ENCODE peak calls at places on chromosome 9, in nine cellular contexts. One of them, this sample, is unnamed.

GRCh38 chr9:135926402-135927194 is 19.3 kb upstream of the CAMSAP1 start:
- DNase-seq in fibroblast of pulmonary artery: peak; percentile 49
- DNase-seq in GM13977: no peak
- DNase-seq in Panc1: peak; percentile 57
- DNase-seq in mucosa of descending colon: no peak
- DNase-seq in activated B cell treated with CpG ODN at 0.5 μM for 24 hours: no peak
- DNase-seq in B cell: no peak
- DNase-seq in OCI-LY7: no peak
- DNase-seq in foreskin fibroblast: peak; percentile 57
- DNase-seq in this sample: peak; percentile 51

GRCh38 chr9:131804826-131805225 is 65.0 kb upstream of the RAPGEF1 start:
- DNase-seq in fibroblast of pulmonary artery: no peak
- DNase-seq in GM13977: no peak
- DNase-seq in Panc1: no peak
- DNase-seq in mucosa of descending colon: no peak
- DNase-seq in activated B cell treated with CpG ODN at 0.5 μM for 24 hours: no peak
- DNase-seq in B cell: no peak
- DNase-seq in OCI-LY7: no peak
- DNase-seq in foreskin fibroblast: no peak
- DNase-seq in this sample: no peak

GRCh38 chr9:16069671-16070586 is 517.1 kb downstream of the CCDC171 start:
- DNase-seq in fibroblast of pulmonary artery: peak; percentile 32
- DNase-seq in GM13977: no peak
- DNase-seq in Panc1: no peak
- DNase-seq in mucosa of descending colon: no peak
- DNase-seq in activated B cell treated with CpG ODN at 0.5 μM for 24 hours: no peak
- DNase-seq in B cell: no peak
- DNase-seq in OCI-LY7: no peak
- DNase-seq in foreskin fibroblast: peak; percentile 28
- DNase-seq in this sample: no peak

GRCh38 chr9:71308454-71308853 is 187.0 kb upstream of the TRPM3 start:
- DNase-seq in fibroblast of pulmonary artery: no peak
- DNase-seq in GM13977: no peak
- DNase-seq in Panc1: no peak
- DNase-seq in mucosa of descending colon: no peak
- DNase-seq in activated B cell treated with CpG ODN at 0.5 μM for 24 hours: no peak
- DNase-seq in B cell: no peak
- DNase-seq in OCI-LY7: no peak
- DNase-seq in foreskin fibroblast: no peak
- DNase-seq in this sample: no peak

GRCh38 chr9:27770541-27770940 is 197.3 kb upstream of the C9orf72 start:
- DNase-seq in fibroblast of pulmonary artery: no peak
- DNase-seq in GM13977: no peak
- DNase-seq in Panc1: no peak
- DNase-seq in mucosa of descending colon: no peak
- DNase-seq in activated B cell treated with CpG ODN at 0.5 μM for 24 hours: no peak
- DNase-seq in B cell: no peak
- DNase-seq in OCI-LY7: no peak
- DNase-seq in foreskin fibroblast: no peak
- DNase-seq in this sample: no peak

GRCh38 chr9:98057095-98057799 is 715 bp downstream of the NANS start:
- DNase-seq in fibroblast of pulmonary artery: no peak
- DNase-seq in GM13977: no peak
- DNase-seq in Panc1: no peak
- DNase-seq in mucosa of descending colon: no peak
- DNase-seq in activated B cell treated with CpG ODN at 0.5 μM for 24 hours: no peak
- DNase-seq in B cell: peak; percentile 45
- DNase-seq in OCI-LY7: peak; percentile 37
- DNase-seq in foreskin fibroblast: no peak
- DNase-seq in this sample: no peak

GRCh38 chr9:93052791-93053540 is 5.5 kb upstream of the SUSD3 start:
- DNase-seq in fibroblast of pulmonary artery: no peak
- DNase-seq in GM13977: no peak
- DNase-seq in Panc1: no peak
- DNase-seq in mucosa of descending colon: no peak
- DNase-seq in activated B cell treated with CpG ODN at 0.5 μM for 24 hours: no peak
- DNase-seq in B cell: peak; percentile 31
- DNase-seq in OCI-LY7: no peak
- DNase-seq in foreskin fibroblast: no peak
- DNase-seq in this sample: no peak

GRCh38 chr9:33445389-33445881 is 2.0 kb downstream of the AQP3 start:
- DNase-seq in fibroblast of pulmonary artery: no peak
- DNase-seq in GM13977: no peak
- DNase-seq in Panc1: no peak
- DNase-seq in mucosa of descending colon: no peak
- DNase-seq in activated B cell treated with CpG ODN at 0.5 μM for 24 hours: no peak
- DNase-seq in B cell: no peak
- DNase-seq in OCI-LY7: no peak
- DNase-seq in foreskin fibroblast: no peak
- DNase-seq in this sample: no peak

GRCh38 chr9:134881313-134881670 is 682 bp downstream of the FCN2 start:
- DNase-seq in fibroblast of pulmonary artery: no peak
- DNase-seq in GM13977: no peak
- DNase-seq in Panc1: no peak
- DNase-seq in mucosa of descending colon: no peak
- DNase-seq in activated B cell treated with CpG ODN at 0.5 μM for 24 hours: no peak
- DNase-seq in B cell: no peak
- DNase-seq in OCI-LY7: no peak
- DNase-seq in foreskin fibroblast: no peak
- DNase-seq in this sample: no peak

GRCh38 chr9:106976772-106977171 is 113.8 kb downstream of the ZNF462 start:
- DNase-seq in fibroblast of pulmonary artery: no peak
- DNase-seq in GM13977: no peak
- DNase-seq in Panc1: no peak
- DNase-seq in mucosa of descending colon: no peak
- DNase-seq in activated B cell treated with CpG ODN at 0.5 μM for 24 hours: no peak
- DNase-seq in B cell: no peak
- DNase-seq in OCI-LY7: peak; percentile 35
- DNase-seq in foreskin fibroblast: no peak
- DNase-seq in this sample: no peak
- TF ChIP-seq CTCF in fibroblast of pulmonary artery: no peak
- TF ChIP-seq CTCF in GM13977: no peak
- TF ChIP-seq CTCF in Panc1: no peak
- TF ChIP-seq CTCF in mucosa of descending colon: no peak
- TF ChIP-seq CTCF in activated B cell treated with CpG ODN at 0.5 μM for 24 hours: no peak
- TF ChIP-seq CTCF in B cell: no peak
- TF ChIP-seq CTCF in OCI-LY7: peak; percentile 64
- TF ChIP-seq CTCF in foreskin fibroblast: no peak
- TF ChIP-seq CTCF in this sample: peak; percentile 30

GRCh38 chr9:116837038-116837998 is 150.2 kb downstream of the TRIM32 start:
- DNase-seq in fibroblast of pulmonary artery: no peak
- DNase-seq in GM13977: no peak
- DNase-seq in Panc1: no peak
- DNase-seq in mucosa of descending colon: no peak
- DNase-seq in activated B cell treated with CpG ODN at 0.5 μM for 24 hours: no peak
- DNase-seq in B cell: no peak
- DNase-seq in OCI-LY7: no peak
- DNase-seq in foreskin fibroblast: no peak
- DNase-seq in this sample: no peak

GRCh38 chr9:116843863-116844620 is 156.9 kb downstream of the TRIM32 start:
- DNase-seq in fibroblast of pulmonary artery: no peak
- DNase-seq in GM13977: no peak
- DNase-seq in Panc1: no peak
- DNase-seq in mucosa of descending colon: no peak
- DNase-seq in activated B cell treated with CpG ODN at 0.5 μM for 24 hours: no peak
- DNase-seq in B cell: no peak
- DNase-seq in OCI-LY7: no peak
- DNase-seq in foreskin fibroblast: no peak
- DNase-seq in this sample: no peak

GRCh38 chr9:116844621-116845020 is 157.5 kb downstream of the TRIM32 start:
- DNase-seq in fibroblast of pulmonary artery: no peak
- DNase-seq in GM13977: no peak
- DNase-seq in Panc1: no peak
- DNase-seq in mucosa of descending colon: no peak
- DNase-seq in activated B cell treated with CpG ODN at 0.5 μM for 24 hours: no peak
- DNase-seq in B cell: no peak
- DNase-seq in OCI-LY7: no peak
- DNase-seq in foreskin fibroblast: no peak
- DNase-seq in this sample: no peak

DNA sequence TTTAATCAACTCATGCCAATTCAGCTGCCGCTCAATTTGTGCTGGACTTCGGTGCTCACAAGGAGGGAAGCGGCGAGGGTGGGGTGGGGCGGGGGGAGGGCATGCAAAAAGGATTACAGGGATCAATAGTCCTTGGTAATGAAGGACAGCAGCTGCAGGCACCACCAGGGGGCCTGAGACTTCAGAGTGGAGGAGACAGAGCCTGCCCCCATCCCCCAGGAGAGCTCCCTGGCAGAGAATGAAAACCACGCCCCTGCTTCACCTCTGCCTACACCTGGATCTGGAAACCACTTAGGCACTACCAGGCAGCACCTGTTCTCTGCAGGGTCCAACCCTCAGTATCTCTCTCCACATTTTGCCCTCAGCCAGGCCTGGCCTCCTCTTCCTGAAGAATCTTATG is 155.6 kb downstream of the TRIM32 start:
- DNase-seq in fibroblast of pulmonary artery: no peak
- DNase-seq in GM13977: no peak
- DNase-seq in Panc1: no peak
- DNase-seq in mucosa of descending colon: no peak
- DNase-seq in activated B cell treated with CpG ODN at 0.5 μM for 24 hours: no peak
- DNase-seq in B cell: no peak
- DNase-seq in OCI-LY7: no peak
- DNase-seq in foreskin fibroblast: no peak
- DNase-seq in this sample: no peak
- TF ChIP-seq CTCF in fibroblast of pulmonary artery: no peak
- TF ChIP-seq CTCF in GM13977: no peak
- TF ChIP-seq CTCF in Panc1: no peak
- TF ChIP-seq CTCF in mucosa of descending colon: no peak
- TF ChIP-seq CTCF in activated B cell treated with CpG ODN at 0.5 μM for 24 hours: no peak
- TF ChIP-seq CTCF in B cell: no peak
- TF ChIP-seq CTCF in OCI-LY7: no peak
- TF ChIP-seq CTCF in foreskin fibroblast: no peak
- TF ChIP-seq CTCF in this sample: no peak

DNA sequence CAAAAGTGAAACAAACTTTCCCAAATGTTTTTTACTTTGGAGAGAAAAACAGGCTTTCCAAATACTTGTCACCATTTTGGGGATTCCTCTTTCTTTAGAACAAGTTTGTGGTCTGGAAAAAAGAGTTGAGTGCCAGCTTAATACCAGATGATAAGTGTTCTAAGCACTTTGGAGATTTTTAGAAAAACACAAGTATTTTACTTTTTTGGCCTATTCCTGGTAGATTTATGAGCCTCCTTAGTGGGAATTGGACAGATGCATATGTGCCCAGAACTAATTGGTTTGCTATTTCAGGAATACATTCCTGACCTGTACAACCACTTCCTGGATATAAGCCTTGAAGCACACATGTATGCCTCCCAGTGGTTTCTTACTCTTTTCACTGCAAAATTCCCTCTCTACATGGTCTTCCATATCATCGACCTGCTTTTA is 40.5 kb downstream of the GPR21 start:
- DNase-seq in fibroblast of pulmonary artery: peak; percentile 60
- DNase-seq in GM13977: no peak
- DNase-seq in Panc1: no peak
- DNase-seq in mucosa of descending colon: no peak
- DNase-seq in activated B cell treated with CpG ODN at 0.5 μM for 24 hours: no peak
- DNase-seq in B cell: no peak
- DNase-seq in OCI-LY7: no peak
- DNase-seq in foreskin fibroblast: peak; percentile 44
- DNase-seq in this sample: no peak
- TF ChIP-seq CTCF in fibroblast of pulmonary artery: no peak
- TF ChIP-seq CTCF in GM13977: no peak
- TF ChIP-seq CTCF in Panc1: no peak
- TF ChIP-seq CTCF in mucosa of descending colon: no peak
- TF ChIP-seq CTCF in activated B cell treated with CpG ODN at 0.5 μM for 24 hours: no peak
- TF ChIP-seq CTCF in B cell: no peak
- TF ChIP-seq CTCF in OCI-LY7: no peak
- TF ChIP-seq CTCF in foreskin fibroblast: no peak
- TF ChIP-seq CTCF in this sample: no peak

GRCh38 chr9:85108806-85109205 is 439.3 kb downstream of the NTRK2 start:
- DNase-seq in fibroblast of pulmonary artery: no peak
- DNase-seq in GM13977: no peak
- DNase-seq in Panc1: no peak
- DNase-seq in mucosa of descending colon: no peak
- DNase-seq in activated B cell treated with CpG ODN at 0.5 μM for 24 hours: no peak
- DNase-seq in B cell: no peak
- DNase-seq in OCI-LY7: no peak
- DNase-seq in foreskin fibroblast: no peak
- DNase-seq in this sample: no peak

GRCh38 chr9:85112933-85113418 is 443.4 kb downstream of the NTRK2 start:
- DNase-seq in fibroblast of pulmonary artery: no peak
- DNase-seq in GM13977: no peak
- DNase-seq in Panc1: no peak
- DNase-seq in mucosa of descending colon: no peak
- DNase-seq in activated B cell treated with CpG ODN at 0.5 μM for 24 hours: no peak
- DNase-seq in B cell: no peak
- DNase-seq in OCI-LY7: no peak
- DNase-seq in foreskin fibroblast: no peak
- DNase-seq in this sample: no peak

GRCh38 chr9:85112376-85112775 is 442.8 kb downstream of the NTRK2 start:
- DNase-seq in fibroblast of pulmonary artery: no peak
- DNase-seq in GM13977: no peak
- DNase-seq in Panc1: no peak
- DNase-seq in mucosa of descending colon: no peak
- DNase-seq in activated B cell treated with CpG ODN at 0.5 μM for 24 hours: no peak
- DNase-seq in B cell: no peak
- DNase-seq in OCI-LY7: no peak
- DNase-seq in foreskin fibroblast: no peak
- DNase-seq in this sample: no peak

DNA sequence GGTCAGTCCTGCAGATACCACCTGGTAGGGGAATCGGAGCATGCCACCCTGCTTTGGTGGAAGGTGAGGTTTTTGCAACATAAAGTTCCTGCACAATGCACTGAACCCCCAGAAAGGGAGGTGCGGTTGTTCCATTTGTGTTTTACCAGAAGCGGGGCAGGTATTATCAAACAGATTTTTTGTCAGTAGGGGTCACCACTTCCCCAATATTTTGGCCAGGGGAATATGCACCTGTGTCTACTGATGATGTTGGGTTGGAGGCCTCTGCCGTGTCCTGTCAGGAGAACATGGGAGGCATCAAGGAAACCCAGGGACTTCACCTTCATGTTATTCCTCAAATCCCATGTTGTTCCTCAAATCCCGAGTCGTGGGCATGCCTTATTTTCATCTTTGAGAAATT is 438.7 kb downstream of the NTRK2 start:
- DNase-seq in fibroblast of pulmonary artery: no peak
- DNase-seq in GM13977: peak; percentile 28
- DNase-seq in Panc1: no peak
- DNase-seq in mucosa of descending colon: no peak
- DNase-seq in activated B cell treated with CpG ODN at 0.5 μM for 24 hours: no peak
- DNase-seq in B cell: no peak
- DNase-seq in OCI-LY7: peak; percentile 1
- DNase-seq in foreskin fibroblast: no peak
- DNase-seq in this sample: no peak
- TF ChIP-seq CTCF in fibroblast of pulmonary artery: no peak
- TF ChIP-seq CTCF in GM13977: peak; percentile 32
- TF ChIP-seq CTCF in Panc1: no peak
- TF ChIP-seq CTCF in mucosa of descending colon: no peak
- TF ChIP-seq CTCF in activated B cell treated with CpG ODN at 0.5 μM for 24 hours: no peak
- TF ChIP-seq CTCF in B cell: no peak
- TF ChIP-seq CTCF in OCI-LY7: no peak
- TF ChIP-seq CTCF in foreskin fibroblast: no peak
- TF ChIP-seq CTCF in this sample: no peak